ENCODE peak calls at places on chromosome 2, in four cellular contexts. A is HFFc6, C is right lobe of liver, U is neural crest cell. L is an unnamed sample.

GRCh38 chr2:196925768-196926561 is 542 bp downstream of the PGAP1 start:
- DNase-seq in A (peak), C (peak), U (peak), L (peak)

GRCh38 chr2:176931588-176932563 is 280.7 kb upstream of the HNRNPA3 start:
- DNase-seq in A (peak), C (no peak), U (no peak), L (no peak)

GRCh38 chr2:42812899-42813479 is 20.6 kb upstream of the HAAO start:
- DNase-seq in A (peak), C (no peak), U (no peak), L (no peak)

GRCh38 chr2:102872388-102872787 is 110.6 kb downstream of the TMEM182 start:
- DNase-seq in A (no peak), C (no peak), U (no peak), L (no peak)

GRCh38 chr2:145503511-145503910 is 983.6 kb upstream of the ZEB2 start:
- DNase-seq in A (no peak), C (no peak), U (no peak), L (no peak)

GRCh38 chr2:11703700-11704099 is 33.7 kb upstream of the NTSR2 start:
- DNase-seq in A (peak), C (no peak), U (no peak), L (no peak)

GRCh38 chr2:105674859-105675541 is 69.7 kb upstream of the NCK2 start:
- DNase-seq in A (no peak), C (no peak), U (no peak), L (no peak)

GRCh38 chr2:196242131-196242620 is 70.8 kb upstream of the STK17B start:
- DNase-seq in A (peak), C (no peak), U (no peak), L (no peak)

GRCh38 chr2:218745559-218746469 is 35.2 kb downstream of the TTLL4 start:
- DNase-seq in A (peak), C (no peak), U (peak), L (no peak)

GRCh38 chr2:113157108-113157896 is 16.5 kb upstream of the PSD4 start:
- DNase-seq in A (no peak), C (peak), U (peak), L (peak)

GRCh38 chr2:1937480-1937879 is 193.2 kb upstream of the PXDN start:
- DNase-seq in A (no peak), C (no peak), U (no peak), L (no peak)

GRCh38 chr2:234640657-234641056 is 143.8 kb upstream of the ARL4C start:
- DNase-seq in A (no peak), C (no peak), U (no peak), L (no peak)

GRCh38 chr2:74424139-74424992 is 2.8 kb downstream of the WDR54 start:
- DNase-seq in A (no peak), C (no peak), U (no peak), L (no peak)

GRCh38 chr2:45723857-45724256 is 72.4 kb downstream of the PRKCE start:
- DNase-seq in A (no peak), C (no peak), U (no peak), L (no peak)

GRCh38 chr2:206968139-206969086 is 29.1 kb downstream of the CPO start:
- DNase-seq in A (no peak), C (no peak), U (no peak), L (no peak)

GRCh38 chr2:214079032-214079431 is 331.8 kb upstream of the VWC2L start:
- DNase-seq in A (no peak), C (no peak), U (no peak), L (no peak)

GRCh38 chr2:176753752-176754474 is 458.7 kb upstream of the HNRNPA3 start:
- DNase-seq in A (no peak), C (no peak), U (no peak), L (no peak)

GRCh38 chr2:74039611-74040010 is 54.9 kb downstream of the TET3 start:
- DNase-seq in A (no peak), C (no peak), U (no peak), L (no peak)

GRCh38 chr2:204695506-204695905 is 150.2 kb downstream of the PARD3B start:
- DNase-seq in A (peak), C (no peak), U (no peak), L (no peak)

GRCh38 chr2:48569433-48569832 is 39.5 kb downstream of the STON1 start:
- DNase-seq in A (peak), C (no peak), U (no peak), L (no peak)

GRCh38 chr2:217622205-217622621 is 380.6 kb downstream of the TNS1 start:
- DNase-seq in A (peak), C (peak), U (no peak), L (no peak)

GRCh38 chr2:225192869-225193268 is 150.6 kb upstream of the DOCK10 start:
- DNase-seq in A (peak), C (no peak), U (no peak), L (no peak)

GRCh38 chr2:133379159-133379558 is 189.1 kb downstream of the NCKAP5 start:
- DNase-seq in A (no peak), C (no peak), U (no peak), L (no peak)

GRCh38 chr2:191374366-191374765 is 129.2 kb downstream of the MYO1B start:
- DNase-seq in A (no peak), C (no peak), U (no peak), L (no peak)

GRCh38 chr2:229519655-229520054 is 194.7 kb downstream of the DNER start:
- DNase-seq in A (no peak), C (no peak), U (no peak), L (no peak)

GRCh38 chr2:224260605-224261004 is 141.3 kb downstream of the FAM124B start:
- DNase-seq in A (no peak), C (no peak), U (no peak), L (no peak)

GRCh38 chr2:217641987-217642386 is 360.8 kb downstream of the TNS1 start:
- DNase-seq in A (no peak), C (no peak), U (no peak), L (no peak)

GRCh38 chr2:3466482-3466863 is 52.9 kb downstream of the ADI1 start:
- DNase-seq in A (no peak), C (no peak), U (no peak), L (no peak)

GRCh38 chr2:86199834-86200177 is 549 bp downstream of the MRPL35 start:
- DNase-seq in A (no peak), C (no peak), U (no peak), L (no peak)

GRCh38 chr2:5549061-5549601 is 143.1 kb upstream of the SOX11 start:
- DNase-seq in A (no peak), C (no peak), U (no peak), L (no peak)

GRCh38 chr2:127884436-127884835 is 1.3 kb downstream of the AMMECR1L start:
- DNase-seq in A (peak), C (no peak), U (no peak), L (no peak)

GRCh38 chr2:96951125-96951654 is 35.2 kb downstream of the FAM178B start:
- DNase-seq in A (no peak), C (peak), U (peak), L (peak)

GRCh38 chr2:182072861-182073260 is 87.2 kb downstream of the PPP1R1C start:
- DNase-seq in A (no peak), C (no peak), U (no peak), L (no peak)

GRCh38 chr2:86301010-86301409 is 36.4 kb downstream of the REEP1 start:
- DNase-seq in A (peak), C (no peak), U (no peak), L (no peak)

GRCh38 chr2:182406221-182406620 is 20.6 kb downstream of the PDE1A start:
- DNase-seq in A (no peak), C (no peak), U (no peak), L (no peak)

DNA sequence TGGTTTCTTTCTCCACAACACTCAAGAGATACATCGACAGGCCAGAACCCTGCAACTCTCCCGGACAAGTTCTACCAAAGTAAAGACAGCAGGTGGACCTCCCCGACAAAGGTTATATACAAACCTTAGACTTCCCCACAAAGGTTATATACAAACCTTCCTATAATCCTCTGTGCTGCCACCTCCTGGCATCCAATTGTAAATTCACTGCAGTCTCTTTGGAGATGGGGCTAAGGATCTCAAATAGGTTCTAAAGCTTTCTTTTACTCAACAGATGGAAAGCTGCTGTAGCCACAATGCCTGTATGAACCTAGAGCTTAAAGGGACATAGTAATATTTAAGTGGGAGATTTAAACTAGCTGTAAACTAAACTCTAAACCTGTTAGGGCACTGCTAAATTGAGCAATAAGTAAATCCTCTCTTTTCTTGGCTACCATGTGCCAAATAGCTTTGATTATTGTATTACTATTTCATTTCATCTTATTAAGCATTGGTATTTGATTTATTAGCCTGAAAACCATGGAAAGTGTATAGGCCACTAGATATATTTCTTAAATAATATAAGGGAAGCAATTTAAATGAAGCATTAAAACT is 9.8 kb upstream of the MREG start:
- DNase-seq in A (peak), C (no peak), U (peak), L (no peak)
- TF ChIP-seq CTCF in A (peak), C (peak), U (peak), L (peak)

DNA sequence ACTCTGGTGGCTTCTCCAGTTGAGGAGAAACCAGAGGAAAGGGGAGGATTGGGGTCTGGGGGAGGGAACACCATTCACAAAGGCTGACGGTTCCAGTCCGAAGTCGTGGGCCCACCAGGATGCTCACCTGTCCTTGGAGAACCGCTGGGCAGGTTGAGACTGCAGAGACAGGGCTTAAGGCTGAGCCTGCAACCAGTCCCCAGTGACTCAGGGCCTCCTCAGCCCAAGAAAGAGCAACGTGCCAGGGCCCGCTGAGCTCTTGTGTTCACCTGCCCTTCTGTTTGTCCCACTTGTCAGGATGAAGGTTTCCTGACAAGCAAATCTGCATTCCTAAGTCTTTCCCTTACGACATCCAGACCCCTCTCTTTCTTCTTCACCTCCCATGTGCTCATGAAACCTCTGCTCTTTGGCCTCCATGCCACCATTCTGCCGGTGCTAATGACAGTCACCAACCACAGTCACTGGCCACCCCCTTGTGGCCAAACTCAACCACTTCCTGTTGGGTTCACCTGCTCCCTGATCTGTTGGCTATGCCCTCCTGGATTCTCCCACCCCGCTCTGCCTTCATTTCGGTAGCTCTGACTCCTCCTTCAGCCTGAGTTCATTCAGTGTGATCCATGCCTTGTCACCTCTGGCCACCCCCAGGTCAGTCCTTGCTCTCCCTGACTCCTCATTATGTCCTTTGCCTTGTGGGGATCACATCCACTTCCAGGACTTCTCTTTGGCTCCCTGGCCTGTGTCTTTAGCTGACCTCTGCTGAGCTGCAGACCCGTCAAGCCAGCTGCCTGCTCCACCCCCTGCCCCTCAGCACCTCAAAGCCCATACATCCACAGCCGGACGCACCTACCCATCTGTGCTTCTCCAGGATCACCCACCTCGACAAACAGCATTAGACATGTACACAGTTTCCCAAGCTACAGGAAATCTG is 17.6 kb downstream of the EMX1 start:
- DNase-seq in A (no peak), C (peak), U (no peak), L (no peak)
- TF ChIP-seq CTCF in A (peak), C (peak), U (peak), L (peak)

GRCh38 chr2:26495705-26496271 is 17.9 kb upstream of the OTOF start:
- DNase-seq in A (no peak), C (no peak), U (peak), L (no peak)
- TF ChIP-seq CTCF in A (no peak), C (no peak), U (no peak), L (no peak)

GRCh38 chr2:231245253-231246094 is 47.0 kb downstream of the ARMC9 start:
- DNase-seq in A (no peak), C (no peak), U (no peak), L (no peak)
- TF ChIP-seq CTCF in A (peak), C (no peak), U (no peak), L (no peak)

GRCh38 chr2:111039984-111040383 is 80.7 kb upstream of the BCL2L11 start:
- DNase-seq in A (no peak), C (no peak), U (no peak), L (no peak)

GRCh38 chr2:111036042-111036441 is 84.7 kb upstream of the BCL2L11 start:
- DNase-seq in A (no peak), C (no peak), U (no peak), L (no peak)

GRCh38 chr2:111032721-111033532 is 87.8 kb upstream of the BCL2L11 start:
- DNase-seq in A (no peak), C (peak), U (no peak), L (no peak)

GRCh38 chr2:111041398-111042202 is 79.1 kb upstream of the BCL2L11 start:
- DNase-seq in A (no peak), C (no peak), U (no peak), L (no peak)

GRCh38 chr2:111037136-111037535 is 83.6 kb upstream of the BCL2L11 start:
- DNase-seq in A (no peak), C (no peak), U (no peak), L (no peak)
- TF ChIP-seq CTCF in A (no peak), C (no peak), U (no peak), L (no peak)

DNA sequence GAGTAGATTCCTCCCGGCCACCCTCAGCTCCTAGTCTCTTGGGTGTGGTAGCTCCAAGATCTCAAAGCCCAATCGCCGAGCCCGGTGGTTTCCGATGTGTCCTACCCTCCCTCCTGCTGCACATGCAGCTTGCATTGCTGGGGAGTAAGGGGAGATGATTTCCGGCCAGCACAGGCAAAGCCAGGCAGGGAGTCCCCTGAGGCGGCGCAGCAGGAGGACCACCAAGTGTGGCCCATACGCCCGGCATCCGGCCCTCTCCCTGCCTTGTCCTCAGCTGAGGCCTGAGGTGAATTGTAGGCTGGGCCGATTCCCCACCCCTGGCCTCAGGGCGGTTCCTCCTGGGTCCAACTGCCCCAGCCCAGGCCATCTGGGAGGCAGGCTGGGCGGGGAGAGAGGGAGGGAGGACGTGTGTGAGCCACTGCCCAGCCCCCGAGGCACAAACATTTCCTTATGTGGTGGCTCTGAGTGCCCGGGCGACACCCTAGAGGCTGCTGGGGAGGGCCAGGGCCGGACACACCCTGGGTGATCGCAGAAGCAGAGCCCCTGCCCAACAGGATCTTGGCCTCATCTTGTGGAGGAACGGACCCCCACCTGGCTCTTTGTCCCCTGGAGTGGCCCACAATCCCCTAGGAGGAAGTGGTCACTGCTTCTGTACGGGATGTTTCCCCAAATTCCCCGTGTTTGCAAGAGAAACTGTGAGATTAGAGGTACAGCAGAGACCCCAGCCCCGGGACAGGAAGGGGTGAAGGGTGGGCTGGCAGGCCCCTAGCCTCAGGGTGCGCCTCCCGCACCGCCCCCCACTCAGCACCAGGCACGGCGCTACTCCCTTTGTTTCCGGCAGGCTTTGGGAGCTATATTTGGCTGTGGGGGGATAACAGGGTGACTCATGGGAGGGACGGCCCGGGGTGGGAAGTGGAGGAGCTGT is 41.9 kb upstream of the PTMA start:
- DNase-seq in A (peak), C (peak), U (peak), L (no peak)
- TF ChIP-seq CTCF in A (no peak), C (no peak), U (no peak), L (no peak)

L was measured in mesothelial cell of epicardium.